ENCODE peak calls at places on chromosomes 5 and 9, in six cellular contexts. S is mesendoderm, X is neuronal stem cell, W is mesenchymal stem cell, R is H1, G is IMR-90. K is an unnamed sample.

GRCh38 chr5:72378636-72379289 is 58.6 kb downstream of the PTCD2 start:
- DNase-seq in G (peak; percentile 86), X (no peak), S (peak; percentile 51), R (no peak), W (peak; percentile 63), K (no peak)

GRCh38 chr5:10631597-10631996 is 67.7 kb downstream of the ANKRD33B start:
- DNase-seq in X (no peak), W (no peak), R (no peak), S (no peak), G (no peak), K (no peak)

GRCh38 chr5:175712681-175713085 is 54.8 kb downstream of the HRH2 start:
- DNase-seq in X (no peak), W (no peak), S (no peak), G (no peak), R (no peak), K (no peak)

GRCh38 chr5:2038337-2039179 is 155.8 kb upstream of the IRX4 start:
- DNase-seq in X (peak; percentile 92), G (peak; percentile 3), S (peak; percentile 94), W (peak; percentile 5), R (peak; percentile 80), K (peak; percentile 96)

GRCh38 chr5:17187401-17187800 is 30.0 kb upstream of the BASP1 start:
- DNase-seq in R (no peak), S (no peak), X (no peak), G (peak; percentile 82), W (peak; percentile 61), K (no peak)

GRCh38 chr5:180201051-180201987 is 7.7 kb downstream of the RASGEF1C start:
- DNase-seq in R (peak; percentile 29), X (peak; percentile 49), S (peak; percentile 77), W (no peak), G (no peak), K (peak; percentile 73)

GRCh38 chr5:154627711-154628678 is 127.2 kb upstream of the LARP1 start:
- DNase-seq in W (no peak), S (no peak), G (no peak), R (no peak), X (no peak), K (no peak)

GRCh38 chr5:65184780-65185179 is 296.9 kb downstream of the ADAMTS6 start:
- DNase-seq in R (no peak), W (no peak), G (no peak), X (peak; percentile 48), S (no peak), K (no peak)

GRCh38 chr5:149002053-149002452 is 60.8 kb downstream of the SH3TC2 start:
- DNase-seq in R (no peak), S (peak; percentile 97), W (peak; percentile 100), X (peak; percentile 60), G (peak; percentile 100), K (peak; percentile 48)

GRCh38 chr5:98424681-98425454 is 348.6 kb upstream of the RGMB start:
- DNase-seq in W (peak; percentile 14), S (no peak), G (peak; percentile 78), X (no peak), R (no peak), K (no peak)

GRCh38 chr5:134577022-134577795 is 51.7 kb downstream of the JADE2 start:
- DNase-seq in X (no peak), S (peak; percentile 60), W (peak; percentile 87), G (peak; percentile 83), R (no peak), K (no peak)

GRCh38 chr5:154435226-154435625 is 10.6 kb upstream of the SAP30L start:
- DNase-seq in R (no peak), S (no peak), W (no peak), G (no peak), X (no peak), K (no peak)

GRCh38 chr9:61670616-61671015 is 480.8 kb downstream of the SPATA31A7 start:
- DNase-seq in W (no peak), G (no peak), R (no peak), X (no peak), S (no peak), K (peak; percentile 2)

GRCh38 chr9:76049341-76049740 is 158.9 kb downstream of the PCSK5 start:
- DNase-seq in G (no peak), S (peak; percentile 63), X (no peak), W (no peak), R (no peak), K (no peak)

GRCh38 chr5:110785356-110785755 is 46.5 kb downstream of the SLC25A46 start:
- DNase-seq in R (no peak), S (peak; percentile 4), W (no peak), G (peak; percentile 60), X (no peak), K (no peak)

GRCh38 chr5:168076561-168076991 is 214.9 kb upstream of the WWC1 start:
- DNase-seq in S (peak; percentile 79), G (peak; percentile 13), X (no peak), R (peak; percentile 39), W (peak; percentile 12), K (peak; percentile 80)

GRCh38 chr9:112174223-112174964 is 703 bp downstream of the SUSD1 start:
- DNase-seq in X (no peak), W (peak; percentile 65), G (peak; percentile 16), R (no peak), S (peak; percentile 39), K (no peak)

GRCh38 chr5:123089971-123090640 is 1.1 kb downstream of the PRDM6 start:
- DNase-seq in S (peak; percentile 61), X (no peak), W (peak; percentile 19), G (peak; percentile 27), R (no peak), K (peak; percentile 69)

GRCh38 chr9:27785714-27786100 is 212.4 kb upstream of the C9orf72 start:
- DNase-seq in W (peak; percentile 54), X (no peak), G (no peak), R (no peak), S (no peak), K (no peak)

GRCh38 chr9:801399-802071 is 40.0 kb upstream of the DMRT1 start:
- DNase-seq in W (no peak), X (no peak), R (no peak), S (peak; percentile 37), G (peak; percentile 97), K (no peak)

GRCh38 chr9:137301086-137301947 is 754 bp downstream of the NRARP start:
- DNase-seq in S (peak; percentile 68), X (peak; percentile 75), W (peak; percentile 64), G (peak; percentile 39), R (no peak), K (peak; percentile 59)

GRCh38 chr5:176837707-176838115 is 27.4 kb downstream of the UNC5A start:
- DNase-seq in S (peak; percentile 92), W (peak; percentile 87), G (peak; percentile 83), X (peak; percentile 94), R (peak; percentile 41), K (peak; percentile 92)

GRCh38 chr5:179974281-179974945 is 66.7 kb upstream of the TBC1D9B start:
- DNase-seq in G (no peak), X (no peak), S (no peak), W (no peak), R (no peak), K (no peak)

GRCh38 chr9:129275626-129276247 is 97.7 kb upstream of the IER5L start:
- DNase-seq in X (no peak), W (no peak), G (peak; percentile 11), R (no peak), S (peak; percentile 88), K (peak; percentile 65)

DNA sequence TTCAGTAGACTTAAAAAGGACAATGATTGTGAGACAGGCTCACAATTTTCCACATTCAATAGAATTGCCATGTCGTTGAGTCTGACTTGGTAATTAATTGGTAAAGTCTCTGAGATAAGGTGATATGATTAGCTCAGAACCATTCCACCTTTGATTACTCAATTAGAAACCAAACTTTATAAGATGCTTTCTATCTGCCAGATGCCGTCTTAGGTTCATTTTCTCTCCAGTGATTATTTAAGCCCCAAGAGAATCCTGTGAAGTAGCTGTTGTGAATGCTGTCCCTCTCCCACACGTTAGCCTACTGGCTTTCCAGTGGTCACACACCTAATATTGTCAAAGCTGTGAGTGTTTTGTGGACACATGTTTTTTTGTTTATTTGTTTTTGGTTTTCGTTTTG is 528.9 kb upstream of the ZNF462 start:
- DNase-seq in S (no peak), X (no peak), W (no peak), R (no peak), G (no peak), K (no peak)
- H2BK15ac ChIP-seq in S (no peak overlapping the region), X (no peak overlapping the region), W (no peak overlapping the region), R (no peak overlapping the region), G (no peak overlapping the region), K (no peak overlapping the region)

GRCh38 chr9:78620764-78621163 is 323.8 kb downstream of the PSAT1 start:
- DNase-seq in X (no peak), R (no peak), S (no peak), W (no peak), G (peak; percentile 88), K (no peak)
- H3K27ac ChIP-seq in X (no peak overlapping the region), R (no peak overlapping the region), S (no peak overlapping the region), W (no peak overlapping the region), G (no peak overlapping the region), K (no peak overlapping the region)

GRCh38 chr9:114729706-114730105 is 47.7 kb upstream of the TEX48 start:
- DNase-seq in R (no peak), X (no peak), W (no peak), G (no peak), S (no peak), K (no peak)
- H2BK15ac ChIP-seq in R (no peak overlapping the region), X (no peak overlapping the region), W (no peak overlapping the region), G (no peak overlapping the region), S (no peak overlapping the region), K (no peak overlapping the region)

GRCh38 chr5:57231607-57232006 is 57.7 kb downstream of the GPBP1 start:
- DNase-seq in X (no peak), W (no peak), S (no peak), R (no peak), G (peak; percentile 60), K (no peak)

GRCh38 chr5:57229315-57229714 is 55.5 kb downstream of the GPBP1 start:
- DNase-seq in W (no peak), G (no peak), S (no peak), R (no peak), X (no peak), K (no peak)

DNA sequence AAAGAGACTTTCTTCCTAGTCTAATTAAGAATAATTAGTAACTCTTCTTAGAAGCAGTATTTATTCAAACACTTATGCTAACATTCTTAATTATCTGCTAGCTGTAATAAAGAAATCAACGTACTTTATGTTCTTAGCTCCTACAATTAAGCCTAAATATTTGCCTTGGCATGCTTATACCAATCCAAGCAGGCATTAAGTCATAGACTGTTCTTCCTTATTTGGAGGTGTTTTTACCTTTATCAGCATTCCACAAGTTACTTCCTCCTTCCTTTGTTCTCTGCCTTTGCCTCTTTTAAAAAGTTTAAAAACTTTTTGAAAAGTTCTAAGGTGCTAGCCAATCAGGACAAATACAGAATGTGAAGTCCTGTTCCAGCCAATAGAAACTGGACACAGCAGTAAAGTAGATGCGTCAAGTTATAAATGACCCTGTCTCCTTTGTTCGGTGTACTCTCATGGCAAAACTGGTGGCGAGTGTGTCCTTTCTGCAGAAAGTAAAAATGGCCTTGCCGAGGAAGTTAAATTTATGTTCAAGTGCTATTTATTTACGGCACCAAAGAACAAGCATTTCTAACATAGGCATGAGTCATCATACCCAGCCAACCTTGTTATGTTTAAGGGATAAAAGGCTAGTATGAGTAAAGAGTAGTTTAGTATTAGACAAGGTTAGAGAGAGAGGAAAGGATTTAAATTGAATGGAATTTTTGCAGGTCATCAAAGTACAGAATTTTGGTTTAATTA is 58.6 kb downstream of the GPBP1 start:
- DNase-seq in G (peak; percentile 12), X (no peak), W (no peak), S (no peak), R (no peak), K (no peak)
- H3K27ac ChIP-seq in G (no peak overlapping the region), X (no peak overlapping the region), W (no peak overlapping the region), S (no peak overlapping the region), R (no peak overlapping the region), K (no peak overlapping the region)

K was measured in H9.